ENCODE peak calls at places on chromosome 1, in nine cellular contexts. B is PC-3, H is ovary, L is MCF 10A, J is natural killer cell, A is OCI-LY7, R is uterus, C is endothelial cell, T is A549. I is an unnamed sample.

GRCh38 chr1:215583185-215583692 is 16.1 kb downstream of the KCTD3 start:
- DNase-seq in C (no peak), J (no peak), B (peak), A (no peak), R (no peak), T (no peak), L (peak), H (no peak), I (no peak)

GRCh38 chr1:161092621-161093028 is 3.3 kb upstream of the NECTIN4 start:
- DNase-seq in T (no peak), B (peak), H (no peak), J (no peak), A (no peak), L (peak), R (no peak), C (no peak), I (peak)

GRCh38 chr1:168092566-168093355 is 44.0 kb downstream of the GPR161 start:
- DNase-seq in J (no peak), R (no peak), H (no peak), C (no peak), B (peak), A (no peak), L (peak), T (no peak), I (no peak)

GRCh38 chr1:205851993-205852392 is 2.1 kb upstream of the PM20D1 start:
- DNase-seq in R (no peak), L (no peak), C (no peak), B (peak), A (no peak), H (no peak), T (no peak), J (no peak), I (no peak)

GRCh38 chr1:196148367-196148970 is 459.8 kb downstream of the KCNT2 start:
- DNase-seq in A (peak), C (no peak), T (peak), B (peak), J (no peak), R (no peak), L (peak), H (no peak), I (peak)

GRCh38 chr1:203359010-203359571 is 8.2 kb upstream of the FMOD start:
- DNase-seq in L (peak), R (peak), C (no peak), J (no peak), A (no peak), B (no peak), H (peak), T (no peak), I (no peak)

GRCh38 chr1:162631546-162632233 is 574 bp upstream of the DDR2 start:
- DNase-seq in B (no peak), L (no peak), H (peak), T (no peak), C (no peak), R (peak), J (no peak), A (no peak), I (no peak)

GRCh38 chr1:155125511-155125945 is 2.1 kb upstream of the EFNA1 start:
- DNase-seq in C (no peak), R (no peak), J (no peak), A (no peak), T (no peak), L (peak), H (peak), B (no peak), I (no peak)

GRCh38 chr1:178052650-178053461 is 41.0 kb upstream of the RASAL2 start:
- DNase-seq in R (no peak), H (no peak), J (no peak), B (no peak), A (no peak), C (peak), T (no peak), L (peak), I (no peak)

GRCh38 chr1:1847501-1848289 is 43.2 kb downstream of the GNB1 start:
- DNase-seq in T (no peak), A (peak), R (no peak), L (no peak), C (no peak), J (no peak), B (no peak), H (no peak), I (no peak)

GRCh38 chr1:197199923-197200467 is 53.5 kb upstream of the ASPM start:
- DNase-seq in C (no peak), B (no peak), A (peak), T (no peak), L (no peak), J (no peak), R (no peak), H (no peak), I (no peak)

GRCh38 chr1:20903452-20903851 is 116.3 kb upstream of the HP1BP3 start:
- DNase-seq in H (no peak), B (peak), A (no peak), T (no peak), J (no peak), L (no peak), R (no peak), C (no peak), I (no peak)

GRCh38 chr1:56255516-56256181 is 323.7 kb downstream of the PLPP3 start:
- DNase-seq in R (peak), H (peak), L (peak), J (no peak), T (no peak), C (no peak), A (no peak), B (no peak), I (no peak)

GRCh38 chr1:248890549-248891498 is 15.2 kb upstream of the PGBD2 start:
- DNase-seq in C (no peak), L (no peak), B (no peak), J (no peak), H (no peak), A (no peak), R (no peak), T (no peak), I (no peak)

GRCh38 chr1:74504125-74505065 is 8.0 kb downstream of the LRRC53 start:
- DNase-seq in J (no peak), H (no peak), A (peak), C (peak), B (peak), R (peak), L (peak), T (peak), I (peak)

GRCh38 chr1:91650764-91651163 is 150.1 kb downstream of the CDC7 start:
- DNase-seq in T (peak), A (no peak), H (peak), L (peak), J (no peak), C (no peak), R (peak), B (peak), I (no peak)

GRCh38 chr1:54375331-54376084 is 30.7 kb downstream of the SSBP3 start:
- DNase-seq in B (no peak), H (no peak), R (no peak), J (no peak), L (no peak), T (no peak), A (peak), C (peak), I (no peak)

GRCh38 chr1:29565490-29565889 is 329.2 kb downstream of the PTPRU start:
- DNase-seq in R (no peak), H (no peak), C (no peak), A (peak), T (no peak), B (peak), L (no peak), J (no peak), I (no peak)

GRCh38 chr1:71086331-71086730 is 5.5 kb upstream of the ZRANB2 start:
- DNase-seq in R (no peak), A (no peak), B (peak), H (no peak), T (no peak), C (no peak), L (peak), J (no peak), I (no peak)

GRCh38 chr1:41739061-41739955 is 179.4 kb downstream of the HIVEP3 start:
- DNase-seq in J (peak), H (no peak), R (peak), B (no peak), C (no peak), A (no peak), T (no peak), L (peak), I (peak)

GRCh38 chr1:8116892-8117262 is 90.8 kb upstream of the ERRFI1 start:
- DNase-seq in T (no peak), R (peak), L (no peak), B (no peak), J (no peak), A (no peak), H (peak), C (no peak), I (no peak)

GRCh38 chr1:75548721-75549480 is 62.0 kb downstream of the SLC44A5 start:
- DNase-seq in H (no peak), R (no peak), J (no peak), C (no peak), T (no peak), B (no peak), L (peak), A (no peak), I (no peak)

GRCh38 chr1:219372916-219373615 is 199.4 kb downstream of the LYPLAL1 start:
- DNase-seq in C (no peak), T (no peak), B (peak), J (no peak), A (no peak), L (no peak), R (no peak), H (no peak), I (no peak)

GRCh38 chr1:167460836-167461235 is 57.5 kb downstream of the CD247 start:
- DNase-seq in T (no peak), H (no peak), C (no peak), L (no peak), A (no peak), B (no peak), J (peak), R (no peak), I (no peak)

GRCh38 chr1:179141592-179142244 is 59.8 kb downstream of the TOR3A start:
- DNase-seq in H (no peak), C (no peak), B (peak), J (no peak), A (no peak), R (no peak), T (no peak), L (peak), I (peak)

GRCh38 chr1:53508056-53508990 is 49.1 kb downstream of the DMRTB1 start:
- DNase-seq in L (no peak), T (no peak), R (no peak), H (no peak), C (no peak), B (no peak), A (no peak), J (no peak), I (no peak)

GRCh38 chr1:109793089-109793485 is 29.4 kb upstream of the EPS8L3 start:
- DNase-seq in T (no peak), H (no peak), L (no peak), J (no peak), R (peak), A (no peak), B (no peak), C (no peak), I (no peak)

GRCh38 chr1:100313382-100313781 is 38.9 kb upstream of the CDC14A start:
- DNase-seq in A (no peak), J (no peak), T (no peak), L (no peak), H (no peak), R (no peak), C (no peak), B (peak), I (no peak)

GRCh38 chr1:31725134-31725533 is 21.3 kb upstream of the COL16A1 start:
- DNase-seq in H (no peak), L (no peak), B (no peak), A (no peak), C (no peak), R (no peak), J (no peak), T (no peak), I (no peak)

GRCh38 chr1:116503535-116504307 is 67.1 kb downstream of the CD58 start:
- DNase-seq in J (peak), T (no peak), L (no peak), R (no peak), A (no peak), B (no peak), C (no peak), H (no peak), I (no peak)

GRCh38 chr1:246293366-246294121 is 213.5 kb downstream of the SMYD3 start:
- DNase-seq in A (no peak), H (no peak), L (no peak), C (no peak), B (no peak), J (no peak), R (no peak), T (no peak), I (no peak)

GRCh38 chr1:12456979-12457378 is 161.0 kb downstream of the DHRS3 start:
- DNase-seq in B (peak), C (no peak), A (no peak), J (no peak), H (no peak), T (no peak), R (no peak), L (no peak), I (no peak)

GRCh38 chr1:46188295-46189030 is 9.8 kb downstream of the POMGNT1 start:
- DNase-seq in L (no peak), C (no peak), R (no peak), J (no peak), A (no peak), T (no peak), B (peak), H (no peak), I (no peak)

GRCh38 chr1:54289061-54289938 is 89.3 kb downstream of the MRPL37 start:
- DNase-seq in A (no peak), B (no peak), J (no peak), C (no peak), T (no peak), R (no peak), H (no peak), L (no peak), I (no peak)

DNA sequence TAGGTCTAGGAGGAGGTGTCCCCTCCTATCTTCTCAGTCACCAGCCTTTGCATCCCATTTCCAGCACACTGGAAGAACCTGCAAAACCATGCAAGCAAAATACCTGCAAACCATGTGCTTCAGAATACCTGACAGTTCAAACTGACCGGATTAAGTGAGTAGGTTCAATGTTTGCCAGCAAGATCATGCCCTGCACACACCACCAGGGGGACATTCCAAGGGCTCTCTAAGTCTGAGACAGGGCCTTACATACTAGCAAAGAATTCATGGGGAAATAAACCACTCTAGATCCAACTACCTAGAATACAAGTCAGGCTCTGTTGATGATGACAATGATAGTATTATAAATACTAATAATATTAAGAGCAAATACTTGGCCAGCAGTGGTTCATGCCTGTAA is 27.6 kb downstream of the INPP5B start:
- DNase-seq in R (no peak), C (no peak), H (no peak), A (peak), B (peak), J (no peak), T (no peak), L (peak), I (no peak)
- TF ChIP-seq CTCF in R (no peak), C (peak), H (no peak), A (peak), B (peak), J (peak), T (peak), L (peak), I (peak)

GRCh38 chr1:111801071-111801850 is 45.6 kb downstream of the DDX20 start:
- DNase-seq in J (no peak), A (no peak), H (no peak), C (peak), R (no peak), T (no peak), L (peak), B (no peak), I (no peak)
- TF ChIP-seq CTCF in J (no peak), A (no peak), H (no peak), C (no peak), R (no peak), T (no peak), L (no peak), B (peak), I (no peak)

GRCh38 chr1:24152631-24153494 is 9.9 kb upstream of the IL22RA1 start:
- DNase-seq in H (no peak), C (no peak), B (no peak), L (no peak), T (no peak), R (no peak), A (peak), J (no peak), I (no peak)

GRCh38 chr1:24156542-24157260 is 13.8 kb upstream of the IL22RA1 start:
- DNase-seq in H (no peak), T (no peak), R (no peak), A (no peak), J (no peak), C (no peak), B (no peak), L (no peak), I (no peak)

GRCh38 chr1:24154215-24154614 is 11.3 kb upstream of the IL22RA1 start:
- DNase-seq in L (no peak), H (no peak), C (no peak), T (no peak), J (no peak), B (no peak), A (no peak), R (no peak), I (no peak)

GRCh38 chr1:24157921-24158481 is 15.1 kb upstream of the IL22RA1 start:
- DNase-seq in T (peak), B (peak), A (no peak), L (peak), J (no peak), R (no peak), C (no peak), H (no peak), I (no peak)

GRCh38 chr1:24155011-24155782 is 12.3 kb upstream of the IL22RA1 start:
- DNase-seq in H (no peak), T (peak), C (peak), J (no peak), R (no peak), A (peak), L (peak), B (peak), I (peak)
- TF ChIP-seq CTCF in H (no peak), T (no peak), C (peak), J (no peak), R (no peak), A (peak), L (no peak), B (peak), I (no peak)

DNA sequence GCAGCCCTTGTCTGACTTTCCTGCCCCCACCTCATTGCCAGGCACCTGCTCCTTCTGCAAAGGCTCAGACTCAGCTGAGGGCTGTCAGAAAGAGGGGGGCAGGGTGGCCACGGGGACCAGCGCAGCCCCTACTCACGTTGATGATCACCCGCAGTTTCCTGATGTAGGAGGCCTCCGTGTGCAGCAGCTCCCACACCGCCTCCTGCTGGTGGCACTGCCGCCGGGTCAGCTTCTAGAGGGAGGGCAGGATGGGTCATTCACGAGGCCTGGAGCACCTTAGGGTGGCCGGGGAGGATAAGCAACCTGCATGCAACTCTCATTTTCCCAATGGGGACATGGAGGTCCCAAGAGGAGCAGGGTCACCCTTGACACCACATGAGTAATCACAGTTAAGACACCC is 6.4 kb upstream of the TNFRSF25 start:
- DNase-seq in H (no peak), J (no peak), L (no peak), C (peak), B (no peak), T (no peak), A (no peak), R (no peak), I (no peak)
- TF ChIP-seq CTCF in H (no peak), J (no peak), L (peak), C (peak), B (peak), T (peak), A (peak), R (no peak), I (no peak)

GRCh38 chr1:64553285-64553684 is 83.4 kb downstream of the CACHD1 start:
- DNase-seq in B (no peak), C (no peak), R (no peak), H (no peak), A (peak), L (no peak), T (no peak), J (no peak), I (no peak)
- TF ChIP-seq CTCF in B (peak), C (no peak), R (no peak), H (no peak), A (no peak), L (no peak), T (peak), J (no peak), I (no peak)

I was measured in GM13976.